ENCODE peak calls at places on chromosomes 11 and 22, in four cellular contexts. V is naive thymus-derived CD4-positive, alpha-beta T cell; L is AG04450; D is esophagus squamous epithelium. X is an unnamed sample.

GRCh38 chr11:57762235-57762866 is 749 bp downstream of the CTNND1 start:
- DNase-seq in D (no peak), V (no peak), L (no peak), X (no peak)

GRCh38 chr11:746289-747175 is 732 bp upstream of the TALDO1 start:
- DNase-seq in V (peak; percentile 50), L (no peak), D (no peak), X (no peak)

GRCh38 chr11:36231300-36231699 is 57.9 kb downstream of the COMMD9 start:
- DNase-seq in V (no peak), D (no peak), L (no peak), X (no peak)

GRCh38 chr11:14372011-14372410 is 13.0 kb upstream of the RRAS2 start:
- DNase-seq in V (no peak), L (no peak), D (no peak), X (no peak)

GRCh38 chr11:35035894-35036408 is 103.0 kb upstream of the CD44 start:
- DNase-seq in L (peak; percentile 49), V (no peak), D (no peak), X (no peak)

GRCh38 chr11:16460508-16460907 is 104.2 kb upstream of the SOX6 start:
- DNase-seq in D (no peak), V (no peak), L (no peak), X (no peak)

GRCh38 chr11:12195773-12196172 is 85.4 kb downstream of the MICAL2 start:
- DNase-seq in L (no peak), V (peak; percentile 77), D (no peak), X (no peak)

GRCh38 chr11:115912484-115912945 is 408.3 kb upstream of the CADM1 start:
- DNase-seq in L (no peak), D (no peak), V (no peak), X (no peak)

GRCh38 chr11:25769287-25769686 is 562.6 kb upstream of the ANO3 start:
- DNase-seq in D (no peak), L (no peak), V (no peak), X (no peak)

GRCh38 chr22:39300198-39300830 is 19.1 kb downstream of the RPL3 start:
- DNase-seq in D (no peak), L (no peak), V (no peak), X (no peak)

GRCh38 chr11:9015677-9016076 is 11.9 kb upstream of the NRIP3 start:
- DNase-seq in V (peak; percentile 59), D (peak; percentile 13), L (peak; percentile 53), X (peak; percentile 21)

GRCh38 chr11:69018924-69019323 is 5.9 kb upstream of the MRGPRF start:
- DNase-seq in L (no peak), D (no peak), V (no peak), X (no peak)

GRCh38 chr11:93542753-93543246 is 391 bp downstream of the SMCO4 start:
- DNase-seq in D (no peak), L (no peak), V (no peak), X (no peak)

GRCh38 chr11:123430736-123431356 is 777 bp downstream of the GRAMD1B start:
- DNase-seq in L (no peak), D (no peak), V (peak; percentile 56), X (peak; percentile 30)

GRCh38 chr11:27158763-27159679 is 118.4 kb downstream of the BBOX1 start:
- DNase-seq in D (no peak), L (peak; percentile 48), V (no peak), X (no peak)

GRCh38 chr11:116773203-116774112 is 671 bp upstream of the BUD13 start:
- DNase-seq in V (no peak), L (no peak), D (peak; percentile 56), X (no peak)

GRCh38 chr11:108693852-108694251 is 29.0 kb downstream of the DDX10 start:
- DNase-seq in L (no peak), D (no peak), V (no peak), X (no peak)

GRCh38 chr11:19344661-19345518 is 104.1 kb upstream of the E2F8 start:
- DNase-seq in L (no peak), D (no peak), V (no peak), X (no peak)

GRCh38 chr11:3995949-3996554 is 98.5 kb upstream of the RRM1 start:
- DNase-seq in D (no peak), V (no peak), L (no peak), X (no peak)

GRCh38 chr11:67289226-67289650 is at the start of gene ANKRD13D:
- DNase-seq in D (no peak), L (no peak), V (no peak), X (no peak)

GRCh38 chr22:48579035-48579914 is 1248.4 kb downstream of the BRD1 start:
- DNase-seq in L (no peak), D (no peak), V (no peak), X (no peak)

GRCh38 chr11:57680552-57680874 is 12.6 kb downstream of the ZDHHC5 start:
- DNase-seq in V (no peak), D (no peak), L (no peak), X (no peak)

GRCh38 chr11:66815646-66816045 is 27.6 kb upstream of the RCE1 start:
- DNase-seq in L (no peak), V (no peak), D (no peak), X (no peak)

GRCh38 chr22:49348631-49349030 is 479.0 kb downstream of the BRD1 start:
- DNase-seq in D (no peak), V (no peak), L (no peak), X (no peak)

GRCh38 chr11:92380882-92381281 is 156.3 kb downstream of the FAT3 start:
- DNase-seq in L (no peak), D (no peak), V (no peak), X (no peak)

GRCh38 chr11:95877288-95877687 is 46.6 kb downstream of the MTMR2 start:
- DNase-seq in L (peak; percentile 98), D (no peak), V (no peak), X (no peak)

GRCh38 chr11:63720611-63721010 is 39.3 kb downstream of the RTN3 start:
- DNase-seq in L (no peak), V (no peak), D (no peak), X (no peak)

GRCh38 chr22:37985050-37985585 is 763 bp upstream of the SOX10 start:
- DNase-seq in L (no peak), D (no peak), V (no peak), X (no peak)

GRCh38 chr22:31540966-31541365 is 44.6 kb downstream of the SFI1 start:
- DNase-seq in L (no peak), D (no peak), V (no peak), X (no peak)
- H3K9me3 ChIP-seq in L (no peaks in the 10 kb centered on the region), D (no peaks in the 10 kb centered on the region), V (no peaks in the 10 kb centered on the region), X (no peaks in the 10 kb centered on the region)

DNA sequence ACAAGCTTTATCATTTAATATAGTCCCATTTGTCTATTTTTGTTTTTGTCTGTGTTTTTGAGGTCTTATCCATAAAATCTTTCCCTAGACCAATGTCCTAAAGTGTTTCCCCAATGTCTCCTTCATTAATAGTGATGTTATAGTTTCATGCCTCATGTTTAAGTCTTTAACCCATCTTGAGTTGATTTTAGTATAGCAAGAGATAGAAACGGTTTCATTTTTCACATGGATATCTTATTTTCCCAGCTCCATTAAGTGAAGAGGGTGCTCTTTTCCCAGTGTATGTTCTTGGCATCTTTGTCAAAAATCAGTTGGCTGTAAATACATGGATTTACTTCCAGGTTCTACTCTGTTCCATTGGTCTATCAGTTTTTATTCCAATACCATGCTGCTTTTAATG is 58.2 kb downstream of the KCNQ1OT1 start:
- DNase-seq in V (no peak), L (no peak), D (no peak), X (no peak)
- H3K9me3 ChIP-seq in V (peaks cover 20% of the 10 kb centered on the region), L (peaks cover 36% of the 10 kb centered on the region), D (peaks cover 62% of the 10 kb centered on the region), X (peaks cover 13% of the 10 kb centered on the region)

DNA sequence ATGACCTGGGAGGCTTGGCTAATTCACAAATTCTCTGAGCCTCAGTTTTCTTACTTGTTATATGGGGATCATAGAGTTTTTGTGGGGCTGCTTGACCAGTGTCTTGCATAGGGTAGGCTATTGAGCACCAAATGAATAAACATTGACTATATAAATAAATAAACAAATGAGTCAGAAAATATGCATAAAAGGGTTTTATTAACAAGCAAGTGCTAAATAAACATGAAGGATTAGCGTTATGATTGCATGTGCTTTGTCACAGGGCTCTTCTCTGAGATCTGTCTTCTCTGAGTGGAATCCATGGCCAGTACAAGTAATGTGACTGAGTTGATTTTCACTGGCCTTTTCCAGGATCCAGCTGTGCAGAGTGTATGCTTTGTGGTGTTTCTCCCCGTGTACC is at the start of gene OR4B1:
- DNase-seq in V (no peak), D (no peak), L (no peak), X (no peak)
- H3K9me3 ChIP-seq in V (no peaks in the 10 kb centered on the region), D (no peaks in the 10 kb centered on the region), L (no peaks in the 10 kb centered on the region), X (peaks cover 2% of the 10 kb centered on the region)

DNA sequence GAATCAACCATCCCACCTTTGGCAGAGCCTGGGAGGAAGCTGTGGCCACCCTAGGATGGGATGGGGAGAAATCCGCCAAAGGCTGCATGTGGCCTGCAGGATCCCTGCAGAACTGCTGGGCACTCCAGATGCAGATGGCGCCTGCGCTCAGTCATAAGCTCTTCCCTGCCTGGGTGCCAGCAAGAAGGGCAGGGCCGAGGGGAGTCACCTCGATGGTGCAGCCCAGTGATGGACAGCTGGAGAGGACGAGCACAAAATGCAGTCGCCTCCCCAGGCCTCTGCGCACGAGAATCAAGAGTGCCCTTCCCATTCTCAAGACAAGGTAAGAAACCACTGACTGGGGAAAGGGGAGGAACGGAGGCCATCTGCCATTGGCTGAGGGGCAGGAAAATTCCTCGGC is 693.6 kb downstream of the TBC1D22A start:
- DNase-seq in D (no peak), L (no peak), V (no peak), X (no peak)
- H3K9me3 ChIP-seq in D (no peaks in the 10 kb centered on the region), L (peaks cover 31% of the 10 kb centered on the region), V (no peaks in the 10 kb centered on the region), X (no peaks in the 10 kb centered on the region)